ENCODE peak calls at places on chromosomes 13 and 19, in eight cellular contexts. O is body of pancreas; N is colonic mucosa; L is fibroblast of the aortic adventitia; Z is fibroblast of pulmonary artery; V is neural crest cell; W is dorsolateral prefrontal cortex; A is activated CD8-positive, alpha-beta T cell treated with anti-CD3 and anti-CD28 coated beads for 36 hours. Y is an unnamed sample.
A peak's percentile ranks its signal among the peaks of the same experiment; 100 is the strongest.

GRCh38 chr19:47572635-47573034 is 313 bp downstream of the ZNF541 start:
- DNase-seq in O (peak; percentile 11), N (no peak), L (no peak), Z (no peak), V (no peak), W (no peak), A (no peak), Y (no peak)

GRCh38 chr19:46372901-46373572 is 26.1 kb downstream of the PPP5C start:
- DNase-seq in O (peak; percentile 23), N (no peak), L (peak; percentile 41), Z (peak; percentile 66), V (no peak), W (no peak), A (no peak), Y (no peak)

GRCh38 chr13:33260168-33261098 is 25.1 kb downstream of the STARD13 start:
- DNase-seq in O (no peak), N (no peak), L (no peak), Z (peak; percentile 71), V (no peak), W (no peak), A (no peak), Y (no peak)

GRCh38 chr13:108419768-108420167 is 150.2 kb downstream of the TNFSF13B start:
- DNase-seq in O (no peak), N (no peak), L (no peak), Z (no peak), V (no peak), W (no peak), A (no peak), Y (no peak)

GRCh38 chr13:27338816-27339215 is 68.2 kb downstream of the RASL11A start:
- DNase-seq in O (no peak), N (no peak), L (no peak), Z (no peak), V (no peak), W (no peak), A (peak; percentile 37), Y (no peak)

GRCh38 chr19:47348819-47349795 is at the start of gene DHX34:
- DNase-seq in O (peak; percentile 100), N (peak; percentile 98), L (peak; percentile 99), Z (peak; percentile 100), V (peak; percentile 99), W (peak; percentile 96), A (peak; percentile 100), Y (peak; percentile 98)

GRCh38 chr13:101202590-101202989 is 213.7 kb downstream of the NALCN start:
- DNase-seq in O (no peak), N (no peak), L (no peak), Z (no peak), V (no peak), W (no peak), A (no peak), Y (no peak)

GRCh38 chr13:44131069-44131614 is 242.5 kb upstream of the SERP2 start:
- DNase-seq in O (no peak), N (no peak), L (no peak), Z (no peak), V (no peak), W (peak; percentile 79), A (no peak), Y (no peak)

GRCh38 chr19:12783849-12784393 is 7.4 kb upstream of the JUNB start:
- DNase-seq in O (no peak), N (peak; percentile 71), L (no peak), Z (no peak), V (no peak), W (no peak), A (peak; percentile 49), Y (peak; percentile 31)

GRCh38 chr13:97977376-97977705 is 23.9 kb downstream of the IPO5 start:
- DNase-seq in O (no peak), N (no peak), L (peak; percentile 22), Z (no peak), V (no peak), W (no peak), A (no peak), Y (no peak)

GRCh38 chr13:105991622-105992254 is 543.7 kb downstream of the EFNB2 start:
- DNase-seq in O (peak; percentile 82), N (no peak), L (no peak), Z (peak; percentile 87), V (no peak), W (no peak), A (no peak), Y (no peak)

GRCh38 chr13:93280688-93281087 is 54.1 kb downstream of the GPC6 start:
- DNase-seq in O (no peak), N (no peak), L (no peak), Z (no peak), V (no peak), W (no peak), A (no peak), Y (no peak)

DNA sequence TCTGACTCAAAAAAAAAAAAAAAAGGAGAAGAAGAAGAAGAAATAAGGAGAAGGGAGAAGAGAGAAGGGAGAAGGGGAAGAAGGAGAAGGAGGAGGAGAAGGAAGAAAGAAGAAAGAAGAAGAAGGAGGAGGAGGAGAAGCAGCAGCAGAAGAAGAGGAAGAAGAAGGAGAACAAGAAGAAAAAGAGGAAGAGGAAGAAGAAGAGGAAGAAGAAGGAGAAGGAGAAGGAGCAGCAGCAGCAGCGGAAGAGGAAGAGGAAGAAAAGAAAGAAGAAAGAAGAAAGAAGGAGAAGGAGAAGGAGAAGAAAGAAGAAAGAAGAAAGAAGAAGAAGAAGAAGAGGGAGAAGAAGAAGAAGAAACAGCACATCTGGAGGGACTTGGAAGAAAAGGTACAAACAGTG is 4.1 kb upstream of the CNN1 start:
- DNase-seq in O (no peak), N (no peak), L (no peak), Z (no peak), V (no peak), W (no peak), A (no peak), Y (no peak)
- TF ChIP-seq CTCF in O (no peak), N (no peak), L (no peak), Z (no peak), V (no peak), W (no peak), A (no peak), Y (no peak)

GRCh38 chr13:79548886-79549285 is 67.9 kb downstream of the NDFIP2 start:
- DNase-seq in O (no peak), N (no peak), L (peak; percentile 49), Z (peak; percentile 46), V (no peak), W (no peak), A (no peak), Y (no peak)
- TF ChIP-seq CTCF in O (peak; percentile 0), N (no peak), L (peak; percentile 51), Z (peak; percentile 50), V (peak; percentile 53), W (peak; percentile 56), A (no peak), Y (peak; percentile 10)

GRCh38 chr13:38463047-38463446 is 113.4 kb downstream of the UFM1 start:
- DNase-seq in O (no peak), N (no peak), L (no peak), Z (no peak), V (no peak), W (no peak), A (no peak), Y (no peak)

GRCh38 chr13:38462605-38463004 is 113.0 kb downstream of the UFM1 start:
- DNase-seq in O (no peak), N (no peak), L (no peak), Z (no peak), V (no peak), W (no peak), A (no peak), Y (no peak)
- TF ChIP-seq CTCF in O (no peak), N (no peak), L (no peak), Z (no peak), V (no peak), W (no peak), A (no peak), Y (no peak)

DNA sequence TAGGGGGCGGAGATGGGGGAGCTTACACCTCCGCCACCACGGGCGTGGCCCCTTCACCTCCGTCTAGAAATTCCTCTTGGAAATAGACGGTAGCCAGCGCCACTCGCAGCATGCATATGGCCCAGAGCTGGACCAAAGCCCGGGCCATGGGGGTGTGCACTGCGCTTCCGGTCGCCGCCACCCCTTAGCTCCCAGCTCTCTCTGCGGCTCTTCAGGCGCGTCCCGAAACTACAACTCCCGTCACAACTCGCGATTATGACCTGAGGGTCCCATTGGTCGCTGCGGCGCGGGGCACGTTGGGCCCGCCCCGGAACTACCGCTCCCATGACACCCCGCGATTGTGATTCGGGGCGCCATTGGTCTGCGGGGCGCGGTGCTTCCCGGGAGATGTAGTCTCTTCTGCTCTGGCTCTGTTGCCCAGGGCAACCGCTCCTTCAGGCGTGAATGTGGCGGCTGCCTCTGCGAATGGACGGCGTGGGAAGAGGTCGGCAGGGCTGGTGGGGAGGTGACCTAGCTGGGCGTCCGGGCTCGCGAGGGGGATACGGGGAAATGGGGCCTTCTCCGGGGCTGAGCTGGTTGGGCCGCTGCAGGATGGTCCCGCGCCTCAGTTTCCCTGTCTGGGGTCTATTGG is at the start of the genes C19orf44 and CALR3:
- DNase-seq in O (peak; percentile 99), N (peak; percentile 99), L (peak; percentile 97), Z (peak; percentile 99), V (peak; percentile 95), W (peak; percentile 99), A (peak; percentile 99), Y (peak; percentile 96)
- TF ChIP-seq CTCF in O (no peak), N (no peak), L (peak; percentile 24), Z (no peak), V (peak; percentile 21), W (peak; percentile 50), A (no peak), Y (no peak)

GRCh38 chr19:3508771-3509535 is 2.8 kb downstream of the FZR1 start:
- DNase-seq in O (no peak), N (no peak), L (no peak), Z (no peak), V (no peak), W (no peak), A (peak; percentile 39), Y (no peak)

GRCh38 chr19:3512562-3512961 is 6.5 kb downstream of the FZR1 start:
- DNase-seq in O (no peak), N (no peak), L (no peak), Z (no peak), V (no peak), W (no peak), A (no peak), Y (no peak)

GRCh38 chr19:3509566-3509989 is 3.5 kb downstream of the FZR1 start:
- DNase-seq in O (no peak), N (no peak), L (peak; percentile 53), Z (peak; percentile 45), V (no peak), W (no peak), A (peak; percentile 63), Y (no peak)

GRCh38 chr19:3511506-3512251 is 5.6 kb downstream of the FZR1 start:
- DNase-seq in O (no peak), N (no peak), L (no peak), Z (no peak), V (no peak), W (no peak), A (no peak), Y (no peak)

DNA sequence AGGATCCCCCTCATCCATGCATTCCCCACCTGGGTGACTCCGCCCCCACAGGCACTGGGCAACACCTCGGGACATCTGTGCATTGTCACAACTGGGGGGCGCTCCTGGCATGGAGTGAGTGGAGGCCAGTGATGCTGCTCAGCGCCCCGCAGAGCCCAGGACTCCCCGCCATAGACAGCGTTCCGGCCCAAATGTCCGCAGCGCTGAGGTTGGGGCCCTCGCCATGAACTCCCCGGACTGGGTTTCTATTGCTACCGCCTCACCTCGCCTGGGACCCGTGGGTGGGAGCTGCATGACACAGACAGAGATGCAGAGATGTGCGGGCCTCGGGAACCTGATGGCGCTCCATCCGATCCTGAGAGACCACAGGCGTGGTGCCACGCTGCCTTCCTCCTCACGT is 4.6 kb downstream of the FZR1 start:
- DNase-seq in O (no peak), N (no peak), L (no peak), Z (no peak), V (no peak), W (no peak), A (no peak), Y (no peak)
- TF ChIP-seq CTCF in O (no peak), N (no peak), L (no peak), Z (no peak), V (no peak), W (no peak), A (no peak), Y (no peak)

GRCh38 chr19:16436780-16437179 is 35.0 kb downstream of the EPS15L1 start:
- DNase-seq in O (no peak), N (no peak), L (no peak), Z (no peak), V (no peak), W (no peak), A (no peak), Y (no peak)
- TF ChIP-seq CTCF in O (no peak), N (no peak), L (no peak), Z (no peak), V (no peak), W (no peak), A (no peak), Y (no peak)